ENCODE peak calls at places on chromosome 15, in seven cellular contexts. One of them, this sample, is unnamed.
A peak's percentile ranks its signal among the peaks of the same experiment; 100 is the strongest.

GRCh38 chr15:68275165-68275746 is 2.3 kb upstream of the FEM1B start:
- DNase-seq in MM.1S: no peak
- DNase-seq in neural progenitor cell: no peak
- DNase-seq in hepatocyte: peak; percentile 30
- DNase-seq in GM23248: no peak
- DNase-seq in GM23338: no peak
- DNase-seq in HCT116: no peak
- DNase-seq in this sample: no peak

GRCh38 chr15:96309143-96309542 is 21.4 kb upstream of the NR2F2 start:
- DNase-seq in MM.1S: no peak
- DNase-seq in neural progenitor cell: no peak
- DNase-seq in hepatocyte: no peak
- DNase-seq in GM23248: no peak
- DNase-seq in GM23338: no peak
- DNase-seq in HCT116: no peak
- DNase-seq in this sample: no peak

GRCh38 chr15:40543631-40544294 is 21.1 kb downstream of the CCDC32 start:
- DNase-seq in MM.1S: peak; percentile 71
- DNase-seq in neural progenitor cell: no peak
- DNase-seq in hepatocyte: no peak
- DNase-seq in GM23248: no peak
- DNase-seq in GM23338: no peak
- DNase-seq in HCT116: no peak
- DNase-seq in this sample: peak; percentile 71

GRCh38 chr15:85782112-85782511 is 12.6 kb downstream of the KLHL25 start:
- DNase-seq in MM.1S: no peak
- DNase-seq in neural progenitor cell: no peak
- DNase-seq in hepatocyte: no peak
- DNase-seq in GM23248: no peak
- DNase-seq in GM23338: no peak
- DNase-seq in HCT116: no peak
- DNase-seq in this sample: no peak

GRCh38 chr15:56532766-56533455 is 68.0 kb upstream of the MNS1 start:
- DNase-seq in MM.1S: peak; percentile 29
- DNase-seq in neural progenitor cell: no peak
- DNase-seq in hepatocyte: no peak
- DNase-seq in GM23248: no peak
- DNase-seq in GM23338: no peak
- DNase-seq in HCT116: no peak
- DNase-seq in this sample: peak; percentile 96

GRCh38 chr15:71136159-71137137 is 21.2 kb downstream of the THSD4 start:
- DNase-seq in MM.1S: no peak
- DNase-seq in neural progenitor cell: no peak
- DNase-seq in hepatocyte: no peak
- DNase-seq in GM23248: peak; percentile 75
- DNase-seq in GM23338: peak; percentile 37
- DNase-seq in HCT116: no peak
- DNase-seq in this sample: no peak

GRCh38 chr15:93974804-93975481 is 256.4 kb upstream of the MCTP2 start:
- DNase-seq in MM.1S: peak; percentile 30
- DNase-seq in neural progenitor cell: peak; percentile 75
- DNase-seq in hepatocyte: peak; percentile 81
- DNase-seq in GM23248: peak; percentile 71
- DNase-seq in GM23338: peak; percentile 85
- DNase-seq in HCT116: peak; percentile 2
- DNase-seq in this sample: no peak

GRCh38 chr15:96629501-96629900 is 299.0 kb downstream of the NR2F2 start:
- DNase-seq in MM.1S: no peak
- DNase-seq in neural progenitor cell: no peak
- DNase-seq in hepatocyte: no peak
- DNase-seq in GM23248: no peak
- DNase-seq in GM23338: no peak
- DNase-seq in HCT116: no peak
- DNase-seq in this sample: no peak

GRCh38 chr15:79676621-79677020 is 220.2 kb downstream of the MTHFS start:
- DNase-seq in MM.1S: no peak
- DNase-seq in neural progenitor cell: no peak
- DNase-seq in hepatocyte: no peak
- DNase-seq in GM23248: no peak
- DNase-seq in GM23338: no peak
- DNase-seq in HCT116: no peak
- DNase-seq in this sample: no peak

GRCh38 chr15:87817553-87817952 is 439.0 kb downstream of the NTRK3 start:
- DNase-seq in MM.1S: no peak
- DNase-seq in neural progenitor cell: no peak
- DNase-seq in hepatocyte: no peak
- DNase-seq in GM23248: peak; percentile 39
- DNase-seq in GM23338: no peak
- DNase-seq in HCT116: no peak
- DNase-seq in this sample: no peak

GRCh38 chr15:85404922-85405293 is 24.5 kb downstream of the AKAP13 start:
- DNase-seq in MM.1S: no peak
- DNase-seq in neural progenitor cell: peak; percentile 14
- DNase-seq in hepatocyte: no peak
- DNase-seq in GM23248: peak; percentile 45
- DNase-seq in GM23338: no peak
- DNase-seq in HCT116: no peak
- DNase-seq in this sample: no peak

GRCh38 chr15:39573844-39574243 is 7.0 kb upstream of the THBS1 start:
- DNase-seq in MM.1S: no peak
- DNase-seq in neural progenitor cell: no peak
- DNase-seq in hepatocyte: no peak
- DNase-seq in GM23248: peak; percentile 80
- DNase-seq in GM23338: no peak
- DNase-seq in HCT116: no peak
- DNase-seq in this sample: no peak

GRCh38 chr15:81152339-81152738 is 18.3 kb downstream of the CFAP161 start:
- DNase-seq in MM.1S: peak; percentile 18
- DNase-seq in neural progenitor cell: no peak
- DNase-seq in hepatocyte: no peak
- DNase-seq in GM23248: no peak
- DNase-seq in GM23338: no peak
- DNase-seq in HCT116: no peak
- DNase-seq in this sample: no peak

GRCh38 chr15:49696441-49696840 is 75.6 kb downstream of the DTWD1 start:
- DNase-seq in MM.1S: no peak
- DNase-seq in neural progenitor cell: no peak
- DNase-seq in hepatocyte: no peak
- DNase-seq in GM23248: peak; percentile 70
- DNase-seq in GM23338: no peak
- DNase-seq in HCT116: no peak
- DNase-seq in this sample: no peak

GRCh38 chr15:92565351-92566125 is 90.0 kb downstream of the FAM174B start:
- DNase-seq in MM.1S: no peak
- DNase-seq in neural progenitor cell: no peak
- DNase-seq in hepatocyte: no peak
- DNase-seq in GM23248: no peak
- DNase-seq in GM23338: no peak
- DNase-seq in HCT116: no peak
- DNase-seq in this sample: no peak

GRCh38 chr15:58513008-58513407 is 81.2 kb downstream of the LIPC start:
- DNase-seq in MM.1S: no peak
- DNase-seq in neural progenitor cell: no peak
- DNase-seq in hepatocyte: no peak
- DNase-seq in GM23248: peak; percentile 20
- DNase-seq in GM23338: no peak
- DNase-seq in HCT116: no peak
- DNase-seq in this sample: no peak

GRCh38 chr15:83248151-83248851 is 36.2 kb downstream of the BNC1 start:
- DNase-seq in MM.1S: peak; percentile 67
- DNase-seq in neural progenitor cell: peak; percentile 82
- DNase-seq in hepatocyte: peak; percentile 80
- DNase-seq in GM23248: peak; percentile 66
- DNase-seq in GM23338: peak; percentile 90
- DNase-seq in HCT116: peak; percentile 67
- DNase-seq in this sample: peak; percentile 65

GRCh38 chr15:35810007-35810406 is 264.0 kb upstream of the DPH6 start:
- DNase-seq in MM.1S: no peak
- DNase-seq in neural progenitor cell: no peak
- DNase-seq in hepatocyte: no peak
- DNase-seq in GM23248: no peak
- DNase-seq in GM23338: no peak
- DNase-seq in HCT116: no peak
- DNase-seq in this sample: no peak

GRCh38 chr15:94677202-94677790 is 445.9 kb downstream of the MCTP2 start:
- DNase-seq in MM.1S: no peak
- DNase-seq in neural progenitor cell: no peak
- DNase-seq in hepatocyte: no peak
- DNase-seq in GM23248: no peak
- DNase-seq in GM23338: no peak
- DNase-seq in HCT116: no peak
- DNase-seq in this sample: no peak

GRCh38 chr15:53559364-53560253 is 199.9 kb downstream of the WDR72 start:
- DNase-seq in MM.1S: no peak
- DNase-seq in neural progenitor cell: no peak
- DNase-seq in hepatocyte: peak; percentile 21
- DNase-seq in GM23248: no peak
- DNase-seq in GM23338: no peak
- DNase-seq in HCT116: no peak
- DNase-seq in this sample: no peak

GRCh38 chr15:69346112-69346511 is 47.4 kb downstream of the PAQR5 start:
- DNase-seq in MM.1S: no peak
- DNase-seq in neural progenitor cell: no peak
- DNase-seq in hepatocyte: no peak
- DNase-seq in GM23248: peak; percentile 59
- DNase-seq in GM23338: no peak
- DNase-seq in HCT116: no peak
- DNase-seq in this sample: no peak

GRCh38 chr15:80916056-80916455 is 73.6 kb downstream of the MESD start:
- DNase-seq in MM.1S: no peak
- DNase-seq in neural progenitor cell: no peak
- DNase-seq in hepatocyte: no peak
- DNase-seq in GM23248: no peak
- DNase-seq in GM23338: no peak
- DNase-seq in HCT116: no peak
- DNase-seq in this sample: no peak

GRCh38 chr15:25368855-25369254 is 70.0 kb downstream of the UBE3A start:
- DNase-seq in MM.1S: no peak
- DNase-seq in neural progenitor cell: no peak
- DNase-seq in hepatocyte: no peak
- DNase-seq in GM23248: peak; percentile 47
- DNase-seq in GM23338: no peak
- DNase-seq in HCT116: no peak
- DNase-seq in this sample: no peak

GRCh38 chr15:25374143-25374542 is 64.7 kb downstream of the UBE3A start:
- DNase-seq in MM.1S: no peak
- DNase-seq in neural progenitor cell: peak; percentile 4
- DNase-seq in hepatocyte: no peak
- DNase-seq in GM23248: no peak
- DNase-seq in GM23338: no peak
- DNase-seq in HCT116: no peak
- DNase-seq in this sample: no peak

GRCh38 chr15:25375557-25375956 is 63.3 kb downstream of the UBE3A start:
- DNase-seq in MM.1S: no peak
- DNase-seq in neural progenitor cell: no peak
- DNase-seq in hepatocyte: no peak
- DNase-seq in GM23248: no peak
- DNase-seq in GM23338: no peak
- DNase-seq in HCT116: no peak
- DNase-seq in this sample: no peak

GRCh38 chr15:25372298-25372697 is 66.5 kb downstream of the UBE3A start:
- DNase-seq in MM.1S: no peak
- DNase-seq in neural progenitor cell: no peak
- DNase-seq in hepatocyte: no peak
- DNase-seq in GM23248: peak; percentile 66
- DNase-seq in GM23338: no peak
- DNase-seq in HCT116: no peak
- DNase-seq in this sample: no peak
- TF ChIP-seq EZH2phosphoT487 in MM.1S: no peak
- TF ChIP-seq EZH2phosphoT487 in neural progenitor cell: no peak
- TF ChIP-seq EZH2phosphoT487 in hepatocyte: no peak
- TF ChIP-seq EZH2phosphoT487 in GM23248: no peak
- TF ChIP-seq EZH2phosphoT487 in GM23338: no peak
- TF ChIP-seq EZH2phosphoT487 in HCT116: no peak
- TF ChIP-seq EZH2phosphoT487 in this sample: no peak

DNA sequence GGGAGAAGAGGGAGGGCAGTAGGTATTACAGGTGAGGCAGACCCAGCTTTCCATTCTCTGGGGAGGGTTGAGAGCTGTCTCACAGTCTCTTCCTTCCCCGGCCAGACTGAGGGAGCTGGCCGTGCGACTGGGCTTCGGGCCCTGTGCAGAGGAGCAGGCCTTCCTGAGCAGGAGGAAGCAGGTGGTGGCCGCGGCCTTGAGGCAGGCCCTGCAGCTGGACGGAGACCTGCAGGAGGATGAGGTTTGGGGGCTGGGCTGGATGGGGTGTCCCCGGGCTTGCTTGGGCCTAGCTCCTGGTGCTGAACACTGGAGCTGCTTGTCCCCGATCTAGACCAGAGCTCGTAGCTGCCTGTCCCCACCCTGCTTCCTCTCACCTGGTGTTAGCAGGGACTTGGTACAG is 4.9 kb downstream of the PLA2G4B start:
- DNase-seq in MM.1S: no peak
- DNase-seq in neural progenitor cell: no peak
- DNase-seq in hepatocyte: no peak
- DNase-seq in GM23248: no peak
- DNase-seq in GM23338: no peak
- DNase-seq in HCT116: no peak
- DNase-seq in this sample: no peak
- TF ChIP-seq EZH2phosphoT487 in MM.1S: no peak
- TF ChIP-seq EZH2phosphoT487 in neural progenitor cell: no peak
- TF ChIP-seq EZH2phosphoT487 in hepatocyte: no peak
- TF ChIP-seq EZH2phosphoT487 in GM23248: no peak
- TF ChIP-seq EZH2phosphoT487 in GM23338: no peak
- TF ChIP-seq EZH2phosphoT487 in HCT116: no peak
- TF ChIP-seq EZH2phosphoT487 in this sample: no peak

DNA sequence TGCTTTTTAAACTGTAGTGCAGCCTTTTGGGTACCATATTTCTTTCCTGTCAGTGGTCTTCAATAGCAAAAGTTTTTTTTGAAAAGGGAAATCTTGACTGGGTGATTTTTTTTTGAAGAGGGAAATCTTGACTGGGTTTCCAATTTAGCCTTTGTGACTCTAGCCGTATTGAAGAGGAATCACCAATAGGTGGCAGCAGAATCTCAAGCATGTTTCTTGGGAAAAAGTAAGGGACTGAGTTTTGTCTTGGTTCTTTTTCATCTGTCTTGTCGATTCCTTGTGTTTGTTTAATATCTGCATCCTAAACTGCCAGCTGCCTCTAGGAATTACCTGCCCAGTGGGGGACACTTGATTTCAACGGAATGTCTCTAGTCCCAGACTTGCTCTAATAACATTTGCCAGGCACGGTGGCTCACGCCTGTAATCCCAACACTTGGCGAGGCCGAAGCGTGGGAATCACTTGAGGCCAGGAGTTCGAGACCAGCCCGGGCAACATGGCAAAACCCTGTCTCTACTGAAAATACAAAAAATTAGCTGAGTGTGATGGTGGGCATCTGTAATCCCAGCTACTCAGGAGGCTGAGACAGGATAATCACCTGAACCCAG is 89.2 kb downstream of the RBPMS2 start:
- DNase-seq in MM.1S: peak; percentile 52
- DNase-seq in neural progenitor cell: peak; percentile 73
- DNase-seq in hepatocyte: peak; percentile 71
- DNase-seq in GM23248: peak; percentile 76
- DNase-seq in GM23338: peak; percentile 87
- DNase-seq in HCT116: peak; percentile 19
- DNase-seq in this sample: peak; percentile 63
- TF ChIP-seq EZH2phosphoT487 in MM.1S: no peak
- TF ChIP-seq EZH2phosphoT487 in neural progenitor cell: no peak
- TF ChIP-seq EZH2phosphoT487 in hepatocyte: no peak
- TF ChIP-seq EZH2phosphoT487 in GM23248: no peak
- TF ChIP-seq EZH2phosphoT487 in GM23338: no peak
- TF ChIP-seq EZH2phosphoT487 in HCT116: no peak
- TF ChIP-seq EZH2phosphoT487 in this sample: no peak

GRCh38 chr15:75452364-75452967 is 976 bp upstream of the SIN3A start:
- DNase-seq in MM.1S: peak; percentile 91
- DNase-seq in neural progenitor cell: peak; percentile 89
- DNase-seq in hepatocyte: peak; percentile 92
- DNase-seq in GM23248: peak; percentile 95
- DNase-seq in GM23338: peak; percentile 89
- DNase-seq in HCT116: peak; percentile 62
- DNase-seq in this sample: peak; percentile 89
- TF ChIP-seq EZH2phosphoT487 in MM.1S: no peak
- TF ChIP-seq EZH2phosphoT487 in neural progenitor cell: no peak
- TF ChIP-seq EZH2phosphoT487 in hepatocyte: no peak
- TF ChIP-seq EZH2phosphoT487 in GM23248: no peak
- TF ChIP-seq EZH2phosphoT487 in GM23338: no peak
- TF ChIP-seq EZH2phosphoT487 in HCT116: no peak
- TF ChIP-seq EZH2phosphoT487 in this sample: no peak